ENCODE peak calls at places on chromosome 19, in nine cellular contexts. Q, C, M, J, Z, S, W, L and U are unnamed samples.

GRCh38 chr19:16298334-16298733 is 26.3 kb upstream of the KLF2 start:
- DNase-seq in W (no peak), M (no peak), Q (no peak), S (no peak), L (no peak), C (no peak), J (no peak), Z (no peak), U (no peak)

GRCh38 chr19:58248886-58249285 is 20.2 kb downstream of the ZNF544 start:
- DNase-seq in J (no peak), C (no peak), L (no peak), Z (no peak), W (no peak), M (no peak), Q (no peak), S (no peak), U (no peak)

GRCh38 chr19:14059093-14059480 is 2.8 kb downstream of the PALM3 start:
- DNase-seq in M (peak), Z (no peak), L (peak), J (no peak), W (no peak), C (no peak), Q (peak), S (peak), U (no peak)

GRCh38 chr19:37931941-37932655 is 25.1 kb downstream of the SIPA1L3 start:
- DNase-seq in J (peak), C (peak), L (no peak), S (no peak), M (peak), Z (peak), W (peak), Q (no peak), U (peak)

GRCh38 chr19:13984186-13984585 is 21.9 kb downstream of the RFX1 start:
- DNase-seq in M (peak), Z (no peak), S (no peak), C (no peak), L (peak), Q (no peak), J (no peak), W (no peak), U (no peak)

GRCh38 chr19:48250290-48251025 is 5.3 kb downstream of the CARD8 start:
- DNase-seq in M (no peak), C (no peak), Q (no peak), S (peak), L (no peak), W (no peak), J (no peak), Z (no peak), U (no peak)

GRCh38 chr19:10219678-10220077 is 11.5 kb downstream of the S1PR2 start:
- DNase-seq in L (no peak), S (peak), Z (peak), J (peak), W (peak), M (peak), Q (peak), C (no peak), U (peak)

GRCh38 chr19:518292-519231 is 11.3 kb downstream of the TPGS1 start:
- DNase-seq in Q (peak), M (peak), Z (peak), L (no peak), W (no peak), C (no peak), S (no peak), J (peak), U (no peak)

GRCh38 chr19:46115396-46116109 is 8.9 kb downstream of the IGFL3 start:
- DNase-seq in C (peak), S (no peak), W (peak), Q (no peak), L (peak), M (no peak), J (peak), Z (peak), U (peak)

GRCh38 chr19:38034153-38034835 is 127.3 kb downstream of the SIPA1L3 start:
- DNase-seq in M (no peak), S (peak), J (no peak), Q (no peak), W (peak), C (no peak), Z (peak), L (no peak), U (no peak)

GRCh38 chr19:38792250-38793111 is 3.5 kb downstream of the LGALS7B start:
- DNase-seq in L (no peak), M (no peak), C (no peak), Q (no peak), S (no peak), J (peak), W (peak), Z (no peak), U (no peak)

GRCh38 chr19:29487432-29487831 is 38.4 kb upstream of the VSTM2B start:
- DNase-seq in M (no peak), S (no peak), L (no peak), Z (no peak), C (no peak), Q (no peak), J (no peak), W (no peak), U (no peak)

GRCh38 chr19:11125994-11126685 is 29.4 kb downstream of the SPC24 start:
- DNase-seq in L (peak), C (peak), M (peak), Z (peak), J (peak), S (peak), W (peak), Q (peak), U (peak)

GRCh38 chr19:35959040-35959967 is 23.1 kb downstream of the LRFN3 start:
- DNase-seq in J (no peak), C (no peak), M (peak), Q (peak), S (no peak), W (peak), Z (no peak), L (peak), U (no peak)

GRCh38 chr19:1154731-1155351 is 19.2 kb downstream of the SBNO2 start:
- DNase-seq in L (peak), Q (no peak), S (no peak), C (no peak), Z (peak), W (peak), M (no peak), J (peak), U (peak)

GRCh38 chr19:11338569-11339253 is 746 bp downstream of the RAB3D start:
- DNase-seq in S (no peak), M (no peak), Z (no peak), W (peak), C (no peak), L (peak), J (no peak), Q (no peak), U (no peak)

GRCh38 chr19:35828694-35829301 is 16.2 kb upstream of the PRODH2 start:
- DNase-seq in J (peak), W (peak), C (no peak), S (peak), Q (peak), L (no peak), M (peak), Z (peak), U (no peak)

GRCh38 chr19:982567-983170 is 1.5 kb upstream of the WDR18 start:
- DNase-seq in S (peak), W (peak), Z (peak), Q (peak), C (no peak), J (peak), M (peak), L (peak), U (peak)

GRCh38 chr19:52689804-52690394 is 44.9 kb downstream of the ZNF611 start:
- DNase-seq in Q (peak), Z (no peak), L (peak), J (no peak), W (peak), S (peak), M (peak), C (no peak), U (peak)

GRCh38 chr19:16473875-16474397 is 2.2 kb upstream of the EPS15L1 start:
- DNase-seq in Z (no peak), J (no peak), W (no peak), L (no peak), M (no peak), S (no peak), C (no peak), Q (no peak), U (no peak)

GRCh38 chr19:57814505-57815246 is at the start of gene ZNF552:
- DNase-seq in M (peak), L (peak), Q (peak), W (peak), J (peak), Z (peak), S (peak), C (peak), U (peak)

GRCh38 chr19:43776285-43776684 is 4.5 kb downstream of the KCNN4 start:
- DNase-seq in Z (no peak), J (no peak), W (no peak), C (no peak), S (no peak), L (no peak), Q (peak), M (no peak), U (no peak)

GRCh38 chr19:16197188-16197621 is 506 bp upstream of the AP1M1 start:
- DNase-seq in W (peak), M (no peak), Q (no peak), C (no peak), S (peak), Z (peak), J (peak), L (no peak), U (peak)

GRCh38 chr19:55675661-55676354 is 782 bp downstream of the EPN1 start:
- DNase-seq in Q (no peak), M (no peak), C (no peak), W (peak), J (no peak), S (peak), L (no peak), Z (no peak), U (no peak)

GRCh38 chr19:11261431-11261901 is 858 bp downstream of the DOCK6 start:
- DNase-seq in J (no peak), Q (no peak), Z (no peak), S (peak), M (peak), W (no peak), L (peak), C (no peak), U (no peak)

GRCh38 chr19:55489711-55490477 is 1.7 kb downstream of the SSC5D start:
- DNase-seq in Q (no peak), J (no peak), L (no peak), Z (no peak), S (no peak), C (no peak), M (no peak), W (peak), U (no peak)

GRCh38 chr19:51501594-51502263 is at the start of gene SIGLEC12:
- DNase-seq in L (no peak), Z (no peak), S (no peak), W (no peak), Q (no peak), J (no peak), M (no peak), C (no peak), U (no peak)

GRCh38 chr19:35142531-35143230 is 374 bp upstream of the FXYD7 start:
- DNase-seq in W (no peak), J (peak), M (peak), L (peak), Q (peak), C (no peak), Z (no peak), S (peak), U (no peak)

GRCh38 chr19:48629599-48630288 is 7.4 kb downstream of the DBP start:
- DNase-seq in W (peak), S (peak), C (peak), M (peak), Q (peak), L (peak), J (peak), Z (no peak), U (no peak)

GRCh38 chr19:54418930-54419800 is 3.9 kb downstream of the TTYH1 start:
- DNase-seq in S (peak), Z (no peak), W (no peak), J (no peak), M (no peak), Q (no peak), L (no peak), C (no peak), U (no peak)

GRCh38 chr19:47608908-47609879 is at the start of gene BICRA:
- DNase-seq in S (peak), Q (peak), W (peak), M (peak), C (no peak), L (peak), Z (peak), J (peak), U (peak)

GRCh38 chr19:15962319-15962718 is 13.5 kb downstream of the OR10H4 start:
- DNase-seq in L (no peak), C (no peak), W (peak), S (no peak), M (no peak), Q (peak), Z (no peak), J (no peak), U (no peak)

GRCh38 chr19:23823952-23824389 is 65.3 kb upstream of the ZNF681 start:
- DNase-seq in L (peak), W (no peak), J (peak), Z (no peak), C (no peak), Q (peak), S (peak), M (peak), U (no peak)

DNA sequence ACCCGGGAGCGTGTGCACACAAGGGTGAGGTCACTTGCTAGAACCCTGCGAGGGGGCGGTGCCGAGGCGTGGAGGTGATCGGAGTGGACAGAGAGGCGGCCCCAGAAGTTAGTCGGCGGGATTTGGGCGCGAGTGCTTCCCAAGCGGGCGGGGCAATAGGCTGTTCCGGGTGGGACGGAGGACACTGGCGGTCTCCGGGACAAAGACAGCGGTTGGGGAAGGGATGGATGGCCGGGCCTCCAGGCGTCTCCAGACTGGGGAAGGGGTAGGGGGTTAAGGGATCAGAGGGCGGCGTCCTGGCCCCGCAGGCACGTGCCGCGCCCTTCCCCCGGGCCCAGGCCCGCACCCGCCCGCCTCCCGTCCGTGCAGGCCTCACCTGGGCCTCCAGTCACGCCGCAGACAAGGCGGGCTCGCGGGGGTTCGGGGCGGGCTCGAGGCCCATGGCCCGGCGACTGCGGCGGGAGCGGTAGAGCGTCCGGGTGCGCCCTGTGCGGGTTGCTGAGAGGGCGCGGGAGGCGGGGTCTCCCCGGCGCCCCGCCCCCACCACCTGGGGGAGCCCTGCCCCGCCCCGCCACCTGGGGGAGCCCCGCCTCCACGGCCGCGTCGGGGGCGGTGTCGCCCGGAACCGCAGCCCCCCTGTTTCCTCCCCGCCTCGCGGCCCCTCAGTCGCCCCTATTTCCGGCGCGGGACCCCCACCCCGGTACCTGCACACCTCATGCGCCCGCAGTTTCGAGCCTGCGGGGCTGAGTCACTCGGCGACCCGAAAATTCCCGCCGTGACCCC is at the start of gene LPAR2:
- DNase-seq in J (no peak), L (peak), Q (no peak), M (peak), S (peak), C (peak), W (peak), Z (no peak), U (peak)
- H3K4me2 ChIP-seq in J (no peak), L (peak), Q (no peak), M (peak), S (peak), C (peak), W (peak), Z (peak), U (peak)

DNA sequence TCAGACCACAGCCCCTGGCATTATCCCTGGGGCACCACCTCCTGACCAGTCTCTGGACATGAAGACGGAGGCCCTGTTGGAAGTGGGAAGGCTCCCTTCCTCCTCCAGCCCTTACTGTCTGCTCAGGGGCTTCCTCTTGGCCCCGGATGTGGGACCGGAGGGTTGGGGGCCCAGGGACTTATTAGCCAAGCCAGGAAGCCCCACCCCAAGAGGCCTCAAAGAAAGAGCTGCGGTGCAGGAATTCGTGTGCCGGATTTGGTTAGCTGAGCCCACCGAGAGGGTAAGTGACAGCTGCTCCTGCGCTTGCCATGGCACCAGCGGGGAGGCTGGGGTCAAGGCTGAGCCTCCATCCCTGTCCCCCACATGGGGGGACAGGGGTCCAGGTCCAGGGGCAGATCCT is at the start of gene RETN:
- DNase-seq in W (no peak), C (no peak), J (no peak), Q (no peak), Z (no peak), M (no peak), L (no peak), S (no peak), U (no peak)
- H3K4me2 ChIP-seq in W (no peak), C (no peak), J (no peak), Q (no peak), Z (no peak), M (peak), L (no peak), S (no peak), U (no peak)

GRCh38 chr19:42465827-42466280 is 23.1 kb upstream of the CXCL17 start:
- DNase-seq in S (peak), C (no peak), J (no peak), M (no peak), Q (no peak), Z (no peak), W (no peak), L (no peak), U (no peak)
- H3K4me2 ChIP-seq in S (peak), C (no peak), J (no peak), M (no peak), Q (no peak), Z (no peak), W (no peak), L (no peak), U (no peak)

DNA sequence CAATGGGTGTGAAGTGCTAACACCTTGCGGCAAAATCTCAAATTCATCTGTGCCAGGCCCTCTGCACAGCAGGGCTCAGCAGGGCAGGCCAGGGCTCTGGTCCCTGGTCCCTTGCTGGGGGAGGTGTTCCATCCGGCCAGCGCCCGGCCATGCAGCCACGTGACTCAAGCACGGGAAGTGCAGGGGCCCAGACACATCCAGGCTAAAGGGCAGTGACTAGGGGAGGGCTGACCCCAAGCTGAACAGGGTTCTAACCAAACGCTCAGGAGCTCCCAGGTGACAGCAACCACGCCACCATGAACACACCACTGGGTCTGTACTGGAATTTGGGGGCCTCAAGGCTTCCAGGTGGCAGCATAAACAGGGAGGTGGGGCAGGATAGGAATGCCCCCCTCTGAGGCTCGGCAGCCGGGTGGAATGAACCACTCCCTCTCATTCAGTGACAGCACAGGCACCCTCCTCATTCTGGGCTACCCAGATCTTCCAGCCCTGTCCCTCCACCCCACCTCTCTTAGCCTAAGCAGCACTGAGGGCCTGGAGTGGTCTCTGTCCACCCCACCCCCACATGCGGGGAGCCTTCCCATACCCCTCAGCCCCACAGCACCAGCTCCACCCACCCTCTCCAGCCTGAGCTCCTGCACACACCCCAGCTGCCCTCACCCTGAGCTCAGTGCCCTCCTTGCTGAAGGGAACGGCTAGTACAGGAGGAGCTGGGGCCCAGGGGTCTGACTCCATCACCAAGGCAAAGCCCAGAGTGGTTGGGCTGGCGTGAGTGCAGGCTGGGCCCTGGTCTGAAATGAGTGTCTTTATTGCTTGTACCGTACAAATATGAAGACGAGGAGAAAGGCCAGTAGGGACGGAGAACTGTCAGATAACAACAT is 5.3 kb upstream of the CCNP start:
- DNase-seq in W (no peak), J (peak), C (no peak), L (no peak), S (no peak), Z (no peak), M (peak), Q (peak), U (no peak)
- H3K4me2 ChIP-seq in W (no peak), J (no peak), C (peak), L (no peak), S (no peak), Z (peak), M (peak), Q (peak), U (no peak)

GRCh38 chr19:5237190-5237780 is 103.3 kb downstream of the PTPRS start:
- DNase-seq in S (no peak), J (no peak), M (no peak), L (no peak), C (no peak), Q (no peak), Z (no peak), W (no peak), U (no peak)

GRCh38 chr19:5235458-5236219 is 105.0 kb downstream of the PTPRS start:
- DNase-seq in L (no peak), S (no peak), C (no peak), J (no peak), Z (no peak), M (no peak), Q (no peak), W (no peak), U (no peak)

GRCh38 chr19:5232798-5233505 is 107.7 kb downstream of the PTPRS start:
- DNase-seq in W (peak), M (no peak), L (no peak), Q (no peak), Z (no peak), J (no peak), C (no peak), S (no peak), U (no peak)

GRCh38 chr19:5231857-5232503 is 108.6 kb downstream of the PTPRS start:
- DNase-seq in C (no peak), Q (no peak), S (no peak), J (peak), W (peak), M (no peak), Z (no peak), L (no peak), U (no peak)

DNA sequence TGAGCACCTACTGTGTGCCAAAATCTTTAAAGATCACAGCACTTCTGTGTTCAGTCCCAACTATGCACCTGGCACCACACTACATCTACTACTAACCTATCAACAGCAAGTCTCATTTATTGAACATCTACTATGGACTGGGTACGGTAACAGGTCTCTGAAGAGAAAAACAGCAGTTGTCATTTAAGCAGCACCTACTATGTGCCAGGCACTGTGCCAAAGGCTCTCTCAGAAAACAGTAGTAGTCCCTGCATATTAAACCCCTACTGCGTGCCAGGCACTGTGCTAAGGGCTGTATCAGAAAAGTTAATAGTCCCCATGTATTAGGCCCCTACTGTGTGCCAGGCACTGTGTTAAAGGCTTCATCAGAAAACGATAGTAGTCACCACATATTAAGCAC is 106.2 kb downstream of the PTPRS start:
- DNase-seq in S (no peak), J (no peak), C (no peak), M (no peak), W (no peak), Z (no peak), Q (no peak), L (no peak), U (no peak)
- H3K4me2 ChIP-seq in S (no peak), J (no peak), C (no peak), M (no peak), W (no peak), Z (no peak), Q (no peak), L (no peak), U (no peak)